ENCODE peak calls at places on chromosomes 4 and X, in ten cellular contexts. Q, F, K, W, G, R, L, H, U and S are unnamed samples. For H3K9me3 and H3K27me3, the result is how much of the 10 kb centered on the place peaks cover.

GRCh38 chr4:149735796-149736195 is 79.8 kb downstream of the IQCM start:
- DNase-seq in W (no peak), H (no peak), F (peak), K (no peak), R (no peak), L (no peak), G (no peak), U (no peak), Q (no peak), S (no peak)

GRCh38 chrX:69021095-69021494 is 144.2 kb downstream of the PJA1 start:
- DNase-seq in U (no peak), Q (no peak), R (no peak), G (no peak), K (no peak), L (no peak), H (no peak), F (no peak), W (no peak), S (no peak)

GRCh38 chr4:37803348-37803973 is 23.0 kb upstream of the PGM2 start:
- DNase-seq in Q (no peak), U (no peak), K (no peak), L (no peak), W (no peak), H (no peak), R (peak), F (no peak), G (peak), S (no peak)

GRCh38 chr4:45716093-45716492 is 407.8 kb downstream of the GABRG1 start:
- DNase-seq in Q (no peak), W (no peak), U (no peak), K (no peak), G (no peak), H (no peak), L (no peak), F (no peak), R (no peak), S (no peak)

GRCh38 chr4:147948336-147948735 is 216.4 kb downstream of the ARHGAP10 start:
- DNase-seq in W (no peak), U (no peak), K (no peak), F (no peak), G (no peak), R (no peak), H (no peak), Q (no peak), L (no peak), S (no peak)

GRCh38 chr4:856468-856901 is 30.6 kb upstream of the CPLX1 start:
- DNase-seq in Q (no peak), R (no peak), L (peak), U (no peak), F (peak), K (peak), H (no peak), W (no peak), G (no peak), S (no peak)

GRCh38 chr4:7074423-7074822 is 6.6 kb upstream of the GRPEL1 start:
- DNase-seq in U (no peak), L (no peak), R (no peak), K (no peak), W (no peak), G (no peak), H (no peak), F (no peak), Q (peak), S (no peak)

GRCh38 chr4:38114435-38114834 is 154.2 kb downstream of the PTTG2 start:
- DNase-seq in G (peak), H (no peak), K (no peak), F (no peak), L (no peak), W (no peak), U (no peak), R (no peak), Q (no peak), S (no peak)

GRCh38 chrX:154730271-154730883 is 20.5 kb downstream of the GAB3 start:
- DNase-seq in K (no peak), W (no peak), U (peak), G (no peak), R (no peak), Q (peak), F (no peak), L (no peak), H (peak), S (no peak)

GRCh38 chrX:101176439-101176838 is 43.1 kb upstream of the DRP2 start:
- DNase-seq in F (no peak), R (no peak), K (no peak), U (no peak), Q (no peak), H (no peak), G (no peak), L (no peak), W (no peak), S (no peak)

GRCh38 chr4:177369372-177369771 is 59.7 kb downstream of the NEIL3 start:
- DNase-seq in G (peak), F (no peak), L (no peak), U (no peak), K (no peak), H (no peak), R (no peak), Q (no peak), W (no peak), S (no peak)

DNA sequence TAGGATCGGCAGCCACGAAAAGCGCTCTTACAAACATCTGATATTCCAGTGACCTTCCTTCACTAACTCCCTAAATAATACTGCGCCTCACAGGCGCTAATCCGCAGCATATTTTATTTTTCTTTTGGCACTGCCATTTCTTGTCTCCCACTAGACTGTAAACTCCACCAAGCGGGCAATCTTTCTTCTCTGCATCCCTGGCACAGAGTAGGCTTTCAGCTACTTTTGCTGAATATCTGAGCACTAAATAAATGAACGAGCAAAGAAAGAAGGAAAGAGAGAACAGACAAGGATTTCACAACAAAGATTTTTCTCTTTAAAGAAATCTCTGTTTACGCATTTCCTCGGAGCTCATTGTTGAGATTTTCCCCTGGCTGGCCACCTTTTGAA is 12.7 kb downstream of the NKX3-2 start:
- DNase-seq in F (no peak), Q (no peak), R (no peak), G (no peak), U (no peak), W (no peak), H (no peak), K (no peak), L (no peak), S (no peak)
- H3K4me3 ChIP-seq in F (no peak), Q (no peak), R (no peak), G (no peak), U (no peak), W (no peak), H (no peak), K (no peak), L (no peak), S (no peak)

DNA sequence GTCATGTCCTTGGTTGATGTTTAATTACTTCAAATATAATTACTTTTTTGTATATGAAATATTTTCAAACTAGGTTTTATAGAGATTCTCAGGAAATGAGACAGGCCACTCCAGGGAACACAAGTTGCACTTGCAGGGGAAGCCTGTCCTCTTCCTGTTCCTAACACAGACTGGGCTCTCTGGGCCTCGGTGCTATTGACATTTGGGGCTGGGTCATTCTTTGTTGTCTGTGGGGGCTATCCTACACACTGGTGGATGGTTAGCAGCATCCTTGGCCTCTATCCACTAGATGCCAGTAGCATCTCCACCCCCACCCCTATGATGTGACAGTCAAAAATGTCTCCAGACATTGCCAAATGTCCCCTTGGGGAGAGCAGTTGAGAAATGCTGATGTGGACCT is 49.3 kb upstream of the MAP3K15 start:
- DNase-seq in F (no peak), R (no peak), G (no peak), U (no peak), H (no peak), W (no peak), Q (no peak), K (no peak), L (no peak), S (no peak)
- H3K9me3 ChIP-seq in F (under half), R (under half), G (under half), U (under half), H (under half), W (under half), Q (under half), K (under half), L (under half), S (under half)

DNA sequence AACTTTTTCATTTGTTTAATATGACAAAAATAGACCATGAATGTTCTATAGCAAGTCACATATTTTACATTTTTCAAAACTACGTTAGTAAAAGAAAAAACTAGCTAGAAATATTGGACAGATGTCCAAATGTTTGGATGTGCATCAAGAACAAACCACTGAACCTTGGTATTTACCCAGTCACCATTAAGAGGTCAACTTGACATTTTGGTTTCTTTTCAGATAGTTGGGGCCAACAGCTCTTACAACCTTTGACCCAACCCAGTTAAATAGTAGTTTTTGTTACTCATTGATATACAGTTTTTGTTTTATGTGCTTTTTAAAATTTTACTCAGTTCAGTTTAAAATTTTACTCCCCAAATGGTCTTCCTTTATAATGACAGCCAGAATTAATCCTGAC is 238.7 kb upstream of the TET2 start:
- DNase-seq in L (no peak), Q (no peak), W (no peak), H (no peak), U (no peak), G (no peak), F (no peak), K (no peak), R (no peak), S (no peak)
- H3K27me3 ChIP-seq in L (under half), Q (under half), W (under half), H (under half), U (under half), G (under half), F (under half), K (under half), R (under half), S (under half)

GRCh38 chrX:33210156-33210555 is 1.2 kb downstream of the DMD start:
- DNase-seq in G (no peak), F (no peak), R (no peak), U (no peak), H (no peak), L (no peak), W (no peak), Q (no peak), K (no peak), S (no peak)

GRCh38 chrX:33207056-33207455 is 4.3 kb downstream of the DMD start:
- DNase-seq in R (no peak), L (no peak), Q (no peak), U (no peak), W (no peak), K (no peak), H (no peak), F (no peak), G (no peak), S (no peak)

DNA sequence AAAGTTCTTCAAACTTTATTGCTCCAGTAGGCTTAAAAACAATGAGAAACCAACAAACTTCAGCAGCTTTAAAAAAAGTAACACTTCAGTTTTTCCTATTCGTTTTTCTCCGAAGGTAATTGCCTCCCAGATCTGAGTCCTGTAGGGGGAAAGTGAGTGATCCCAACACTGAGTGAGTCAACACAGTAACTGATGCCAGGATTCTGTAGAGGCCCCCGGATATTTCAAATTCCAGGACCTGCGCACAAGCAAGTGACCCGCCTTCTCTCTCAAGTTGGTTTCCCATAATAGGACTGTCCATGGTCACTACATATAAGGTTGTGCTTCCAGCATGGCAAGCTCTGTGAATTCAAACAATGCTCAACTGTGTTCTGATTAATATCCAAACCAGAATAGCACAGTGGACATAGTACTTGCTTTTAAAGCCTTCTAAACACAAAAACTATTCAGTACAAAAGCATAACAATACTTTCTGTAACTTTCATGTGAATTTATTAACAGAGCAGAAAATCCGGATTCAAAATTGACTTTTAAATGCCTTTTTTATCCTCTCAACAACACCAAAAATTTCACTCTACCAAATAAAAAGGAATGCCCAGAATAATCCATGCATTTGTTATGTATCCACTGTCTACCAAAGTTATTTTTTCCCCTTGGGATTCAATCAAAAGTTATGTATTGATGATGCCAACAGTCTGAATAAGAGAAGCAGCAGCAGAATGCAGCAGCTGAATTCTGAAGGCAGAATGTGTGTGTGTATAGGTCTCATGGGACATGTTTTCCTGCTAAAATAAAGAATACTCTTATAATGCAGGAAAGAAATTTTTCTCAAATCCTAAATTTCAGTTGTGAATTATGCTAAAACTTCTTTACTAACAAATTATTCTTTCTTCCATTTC is at the start of gene DMD:
- DNase-seq in L (no peak), H (peak), W (peak), F (no peak), U (peak), Q (peak), R (peak), K (peak), G (peak), S (no peak)
- H3K4me3 ChIP-seq in L (peak), H (peak), W (peak), F (no peak), U (peak), Q (peak), R (peak), K (peak), G (peak), S (peak)

GRCh38 chrX:47743504-47743903 is 84.5 kb upstream of the UXT start:
- DNase-seq in L (no peak), F (no peak), Q (no peak), U (no peak), K (no peak), R (no peak), H (no peak), G (no peak), W (no peak), S (no peak)
- H3K9me3 ChIP-seq in L (under half), F (under half), Q (under half), U (under half), K (under half), R (under half), H (under half), G (under half), W (under half), S (under half)

DNA sequence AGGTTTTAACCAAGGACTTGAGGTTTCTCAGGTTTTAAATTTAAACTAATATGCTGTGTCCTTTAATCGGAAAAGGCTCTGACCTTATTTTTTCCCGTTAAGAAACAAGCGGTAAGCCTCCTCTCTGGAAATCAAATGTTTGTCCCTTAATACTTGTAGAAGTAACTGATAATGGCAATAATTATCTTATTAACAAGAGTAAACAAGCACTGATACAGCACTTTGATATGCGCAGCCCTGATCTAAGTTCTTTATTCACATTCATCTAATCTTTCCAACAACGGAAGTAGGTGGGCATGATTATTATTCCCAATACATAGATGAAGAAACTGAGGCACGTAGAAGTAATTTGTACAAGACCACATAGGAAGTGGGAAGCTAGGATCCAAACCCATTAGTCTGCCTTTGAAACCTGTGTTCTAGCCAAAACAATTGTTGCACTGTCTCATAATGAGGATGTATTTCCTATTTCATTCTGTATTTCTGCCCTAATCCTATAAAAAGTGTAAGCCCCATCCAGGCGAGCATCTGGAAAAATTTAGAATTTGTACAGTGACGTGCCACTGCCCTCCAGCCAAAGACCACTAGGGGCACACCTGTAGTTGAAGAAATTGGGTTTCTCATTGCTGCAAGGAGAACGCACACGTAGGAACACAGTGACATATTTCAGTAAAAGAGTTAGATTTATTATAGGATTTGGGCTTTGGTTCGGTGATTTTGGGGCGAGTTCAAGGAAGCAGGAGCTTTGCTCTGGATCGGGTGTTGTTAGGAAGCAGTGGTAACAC is 605 bp downstream of the CXorf58 start:
- DNase-seq in W (no peak), L (no peak), U (no peak), R (peak), Q (no peak), H (no peak), K (no peak), G (peak), F (no peak), S (no peak)
- H3K27me3 ChIP-seq in W (under half), L (under half), U (under half), R (under half), Q (under half), H (under half), K (under half), G (under half), F (under half), S (under half)

DNA sequence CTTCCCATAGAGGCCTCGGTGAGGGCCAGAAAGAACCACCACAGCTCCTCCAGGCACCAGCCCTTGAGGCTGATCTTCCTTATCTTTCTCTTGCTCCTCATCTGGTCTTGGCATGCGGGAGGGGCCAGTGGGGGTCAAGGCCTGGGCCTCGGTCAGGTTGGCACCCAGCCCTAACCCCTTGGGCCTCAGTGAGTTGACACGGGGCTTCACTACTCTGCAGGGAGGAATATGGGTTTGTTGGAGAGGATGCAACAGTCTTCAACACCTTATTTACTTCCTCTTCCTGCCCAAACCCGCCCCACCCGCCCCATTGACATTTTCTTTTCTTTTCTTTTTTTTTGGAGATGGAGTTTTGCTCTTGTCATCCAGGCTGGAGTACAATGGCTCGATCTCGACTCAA is 5.9 kb downstream of the GPKOW start:
- DNase-seq in U (no peak), G (no peak), K (no peak), H (no peak), R (no peak), F (no peak), W (no peak), L (no peak), Q (no peak), S (no peak)
- H3K4me3 ChIP-seq in U (no peak), G (no peak), K (no peak), H (no peak), R (no peak), F (peak), W (no peak), L (no peak), Q (no peak), S (no peak)